ENCODE peak calls at places on chromosomes 3 and 15, in four cellular contexts. One of them, this sample, is unnamed. For H3K27me3, the result is how much of the 10 kb centered on the place peaks cover.

GRCh38 chr15:79339588-79340314 is 28.8 kb downstream of the TMED3 start:
- DNase-seq in SK-N-SH: peak
- DNase-seq in naive thymus-derived CD4-positive, alpha-beta T cell: no peak
- DNase-seq in breast epithelium: no peak
- DNase-seq in this sample: no peak

GRCh38 chr15:31251165-31251564 is 75.5 kb upstream of the KLF13 start:
- DNase-seq in SK-N-SH: no peak
- DNase-seq in naive thymus-derived CD4-positive, alpha-beta T cell: no peak
- DNase-seq in breast epithelium: no peak
- DNase-seq in this sample: no peak

GRCh38 chr15:61816856-61817255 is 243.4 kb downstream of the VPS13C start:
- DNase-seq in SK-N-SH: no peak
- DNase-seq in naive thymus-derived CD4-positive, alpha-beta T cell: no peak
- DNase-seq in breast epithelium: no peak
- DNase-seq in this sample: no peak

GRCh38 chr3:54433846-54434245 is 311.5 kb downstream of the CACNA2D3 start:
- DNase-seq in SK-N-SH: peak
- DNase-seq in naive thymus-derived CD4-positive, alpha-beta T cell: no peak
- DNase-seq in breast epithelium: no peak
- DNase-seq in this sample: peak

GRCh38 chr3:182937293-182938051 is 42.9 kb downstream of the DCUN1D1 start:
- DNase-seq in SK-N-SH: no peak
- DNase-seq in naive thymus-derived CD4-positive, alpha-beta T cell: no peak
- DNase-seq in breast epithelium: no peak
- DNase-seq in this sample: no peak

GRCh38 chr15:97745481-97746071 is 214.9 kb upstream of the ARRDC4 start:
- DNase-seq in SK-N-SH: peak
- DNase-seq in naive thymus-derived CD4-positive, alpha-beta T cell: peak
- DNase-seq in breast epithelium: no peak
- DNase-seq in this sample: peak

GRCh38 chr15:41562784-41563198 is 3.8 kb downstream of the TYRO3 start:
- DNase-seq in SK-N-SH: no peak
- DNase-seq in naive thymus-derived CD4-positive, alpha-beta T cell: no peak
- DNase-seq in breast epithelium: no peak
- DNase-seq in this sample: no peak

GRCh38 chr3:37171144-37171543 is 3.2 kb downstream of the LRRFIP2 start:
- DNase-seq in SK-N-SH: no peak
- DNase-seq in naive thymus-derived CD4-positive, alpha-beta T cell: no peak
- DNase-seq in breast epithelium: no peak
- DNase-seq in this sample: no peak

GRCh38 chr3:13650210-13651056 is 101.5 kb downstream of the FBLN2 start:
- DNase-seq in SK-N-SH: peak
- DNase-seq in naive thymus-derived CD4-positive, alpha-beta T cell: peak
- DNase-seq in breast epithelium: peak
- DNase-seq in this sample: peak

GRCh38 chr15:85725019-85725418 is 69.7 kb downstream of the KLHL25 start:
- DNase-seq in SK-N-SH: no peak
- DNase-seq in naive thymus-derived CD4-positive, alpha-beta T cell: no peak
- DNase-seq in breast epithelium: no peak
- DNase-seq in this sample: no peak

GRCh38 chr3:22399566-22399965 is 648.6 kb upstream of the ZNF385D start:
- DNase-seq in SK-N-SH: no peak
- DNase-seq in naive thymus-derived CD4-positive, alpha-beta T cell: no peak
- DNase-seq in breast epithelium: no peak
- DNase-seq in this sample: no peak

GRCh38 chr3:47610572-47610971 is 31.9 kb upstream of the CSPG5 start:
- DNase-seq in SK-N-SH: no peak
- DNase-seq in naive thymus-derived CD4-positive, alpha-beta T cell: no peak
- DNase-seq in breast epithelium: no peak
- DNase-seq in this sample: no peak

GRCh38 chr15:43465105-43465504 is 27.9 kb downstream of the TP53BP1 start:
- DNase-seq in SK-N-SH: no peak
- DNase-seq in naive thymus-derived CD4-positive, alpha-beta T cell: no peak
- DNase-seq in breast epithelium: no peak
- DNase-seq in this sample: no peak

GRCh38 chr3:45692866-45693265 is 3.7 kb downstream of the SACM1L start:
- DNase-seq in SK-N-SH: no peak
- DNase-seq in naive thymus-derived CD4-positive, alpha-beta T cell: no peak
- DNase-seq in breast epithelium: no peak
- DNase-seq in this sample: no peak

GRCh38 chr3:52428151-52429005 is 16.5 kb downstream of the SEMA3G start:
- DNase-seq in SK-N-SH: peak
- DNase-seq in naive thymus-derived CD4-positive, alpha-beta T cell: no peak
- DNase-seq in breast epithelium: peak
- DNase-seq in this sample: peak

GRCh38 chr15:40252141-40252437 is 13.2 kb downstream of the PAK6 start:
- DNase-seq in SK-N-SH: no peak
- DNase-seq in naive thymus-derived CD4-positive, alpha-beta T cell: no peak
- DNase-seq in breast epithelium: no peak
- DNase-seq in this sample: no peak

GRCh38 chr15:52093539-52094502 is 18.8 kb downstream of the BCL2L10 start:
- DNase-seq in SK-N-SH: no peak
- DNase-seq in naive thymus-derived CD4-positive, alpha-beta T cell: no peak
- DNase-seq in breast epithelium: peak
- DNase-seq in this sample: no peak

GRCh38 chr15:85543741-85544155 is 163.3 kb downstream of the AKAP13 start:
- DNase-seq in SK-N-SH: no peak
- DNase-seq in naive thymus-derived CD4-positive, alpha-beta T cell: no peak
- DNase-seq in breast epithelium: peak
- DNase-seq in this sample: peak

GRCh38 chr15:72358532-72359180 is 17.2 kb downstream of the HEXA start:
- DNase-seq in SK-N-SH: peak
- DNase-seq in naive thymus-derived CD4-positive, alpha-beta T cell: no peak
- DNase-seq in breast epithelium: peak
- DNase-seq in this sample: no peak

GRCh38 chr3:8776406-8776805 is 7.0 kb upstream of the OXTR start:
- DNase-seq in SK-N-SH: no peak
- DNase-seq in naive thymus-derived CD4-positive, alpha-beta T cell: no peak
- DNase-seq in breast epithelium: peak
- DNase-seq in this sample: no peak

GRCh38 chr15:55764398-55764797 is 21.4 kb upstream of the PRTG start:
- DNase-seq in SK-N-SH: no peak
- DNase-seq in naive thymus-derived CD4-positive, alpha-beta T cell: no peak
- DNase-seq in breast epithelium: no peak
- DNase-seq in this sample: no peak

GRCh38 chr15:85579957-85580694 is 199.7 kb downstream of the AKAP13 start:
- DNase-seq in SK-N-SH: no peak
- DNase-seq in naive thymus-derived CD4-positive, alpha-beta T cell: no peak
- DNase-seq in breast epithelium: no peak
- DNase-seq in this sample: no peak

GRCh38 chr15:64622410-64623260 is 152.8 kb downstream of the RBPMS2 start:
- DNase-seq in SK-N-SH: no peak
- DNase-seq in naive thymus-derived CD4-positive, alpha-beta T cell: peak
- DNase-seq in breast epithelium: no peak
- DNase-seq in this sample: no peak

GRCh38 chr3:13208706-13209295 is 135.6 kb upstream of the IQSEC1 start:
- DNase-seq in SK-N-SH: no peak
- DNase-seq in naive thymus-derived CD4-positive, alpha-beta T cell: no peak
- DNase-seq in breast epithelium: no peak
- DNase-seq in this sample: peak

GRCh38 chr3:191985691-191986090 is 524.7 kb downstream of the PYDC2 start:
- DNase-seq in SK-N-SH: no peak
- DNase-seq in naive thymus-derived CD4-positive, alpha-beta T cell: no peak
- DNase-seq in breast epithelium: no peak
- DNase-seq in this sample: no peak

GRCh38 chr3:197782230-197782629 is 8.8 kb upstream of the LRCH3 start:
- DNase-seq in SK-N-SH: no peak
- DNase-seq in naive thymus-derived CD4-positive, alpha-beta T cell: no peak
- DNase-seq in breast epithelium: no peak
- DNase-seq in this sample: no peak

GRCh38 chr3:104425416-104425815 is 941.3 kb upstream of the ALCAM start:
- DNase-seq in SK-N-SH: no peak
- DNase-seq in naive thymus-derived CD4-positive, alpha-beta T cell: no peak
- DNase-seq in breast epithelium: no peak
- DNase-seq in this sample: no peak

GRCh38 chr3:69386535-69387385 is 872 bp upstream of the FRMD4B start:
- DNase-seq in SK-N-SH: no peak
- DNase-seq in naive thymus-derived CD4-positive, alpha-beta T cell: no peak
- DNase-seq in breast epithelium: no peak
- DNase-seq in this sample: peak

GRCh38 chr3:9937839-9938238 is 4.2 kb downstream of the CRELD1 start:
- DNase-seq in SK-N-SH: no peak
- DNase-seq in naive thymus-derived CD4-positive, alpha-beta T cell: no peak
- DNase-seq in breast epithelium: no peak
- DNase-seq in this sample: no peak

GRCh38 chr3:99933971-99934750 is 116.5 kb downstream of the CMSS1 start:
- DNase-seq in SK-N-SH: no peak
- DNase-seq in naive thymus-derived CD4-positive, alpha-beta T cell: no peak
- DNase-seq in breast epithelium: no peak
- DNase-seq in this sample: no peak

GRCh38 chr15:93203036-93203435 is 114.0 kb upstream of the RGMA start:
- DNase-seq in SK-N-SH: no peak
- DNase-seq in naive thymus-derived CD4-positive, alpha-beta T cell: no peak
- DNase-seq in breast epithelium: no peak
- DNase-seq in this sample: no peak

GRCh38 chr3:195822131-195822696 is 10.5 kb upstream of the MUC4 start:
- DNase-seq in SK-N-SH: no peak
- DNase-seq in naive thymus-derived CD4-positive, alpha-beta T cell: no peak
- DNase-seq in breast epithelium: no peak
- DNase-seq in this sample: no peak

GRCh38 chr3:24523988-24524727 is 29.5 kb upstream of the THRB start:
- DNase-seq in SK-N-SH: no peak
- DNase-seq in naive thymus-derived CD4-positive, alpha-beta T cell: no peak
- DNase-seq in breast epithelium: no peak
- DNase-seq in this sample: no peak

GRCh38 chr15:60639502-60639901 is 160.6 kb upstream of the ICE2 start:
- DNase-seq in SK-N-SH: no peak
- DNase-seq in naive thymus-derived CD4-positive, alpha-beta T cell: no peak
- DNase-seq in breast epithelium: no peak
- DNase-seq in this sample: no peak

GRCh38 chr15:50418041-50418583 is 6.1 kb upstream of the USP8 start:
- DNase-seq in SK-N-SH: no peak
- DNase-seq in naive thymus-derived CD4-positive, alpha-beta T cell: no peak
- DNase-seq in breast epithelium: no peak
- DNase-seq in this sample: no peak

GRCh38 chr3:44845528-44846520 is 15.9 kb upstream of the TMEM42 start:
- DNase-seq in SK-N-SH: peak
- DNase-seq in naive thymus-derived CD4-positive, alpha-beta T cell: no peak
- DNase-seq in breast epithelium: no peak
- DNase-seq in this sample: no peak

GRCh38 chr3:62003833-62004232 is 369.5 kb downstream of the FEZF2 start:
- DNase-seq in SK-N-SH: no peak
- DNase-seq in naive thymus-derived CD4-positive, alpha-beta T cell: no peak
- DNase-seq in breast epithelium: no peak
- DNase-seq in this sample: no peak

GRCh38 chr15:32840481-32841245 is 122.9 kb downstream of the GREM1 start:
- DNase-seq in SK-N-SH: no peak
- DNase-seq in naive thymus-derived CD4-positive, alpha-beta T cell: no peak
- DNase-seq in breast epithelium: no peak
- DNase-seq in this sample: no peak

GRCh38 chr15:82058517-82059204 is 12.8 kb upstream of the MEX3B start:
- DNase-seq in SK-N-SH: no peak
- DNase-seq in naive thymus-derived CD4-positive, alpha-beta T cell: no peak
- DNase-seq in breast epithelium: no peak
- DNase-seq in this sample: peak
- H3K27me3 ChIP-seq in SK-N-SH: under half
- H3K27me3 ChIP-seq in naive thymus-derived CD4-positive, alpha-beta T cell: under half
- H3K27me3 ChIP-seq in breast epithelium: under half
- H3K27me3 ChIP-seq in this sample: under half

DNA sequence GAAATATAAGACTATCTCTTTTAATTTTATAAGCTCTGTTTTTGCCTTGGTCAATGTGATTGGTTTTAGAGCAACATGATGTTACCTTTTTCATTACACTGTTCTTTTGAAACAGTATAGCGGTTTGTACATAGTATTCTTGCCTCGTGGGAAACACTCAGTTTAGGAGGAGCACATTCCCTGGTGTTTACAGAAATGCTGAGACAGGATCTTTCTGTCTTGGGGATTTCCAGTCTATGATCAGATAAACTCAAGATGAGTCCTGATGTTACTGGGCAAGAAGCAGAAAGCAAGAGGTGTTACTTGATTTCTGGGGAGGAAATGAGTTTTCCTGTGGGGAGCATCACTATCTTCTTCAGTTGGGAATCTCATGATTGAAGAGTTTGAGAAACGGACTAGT is 2.5 kb downstream of the TMEM266 start:
- DNase-seq in SK-N-SH: no peak
- DNase-seq in naive thymus-derived CD4-positive, alpha-beta T cell: no peak
- DNase-seq in breast epithelium: no peak
- DNase-seq in this sample: no peak
- H3K27me3 ChIP-seq in SK-N-SH: under half
- H3K27me3 ChIP-seq in naive thymus-derived CD4-positive, alpha-beta T cell: under half
- H3K27me3 ChIP-seq in breast epithelium: under half
- H3K27me3 ChIP-seq in this sample: under half

GRCh38 chr15:90580541-90580940 is 50.8 kb downstream of the CRTC3 start:
- DNase-seq in SK-N-SH: no peak
- DNase-seq in naive thymus-derived CD4-positive, alpha-beta T cell: no peak
- DNase-seq in breast epithelium: no peak
- DNase-seq in this sample: no peak
- H3K27me3 ChIP-seq in SK-N-SH: under half
- H3K27me3 ChIP-seq in naive thymus-derived CD4-positive, alpha-beta T cell: under half
- H3K27me3 ChIP-seq in breast epithelium: under half
- H3K27me3 ChIP-seq in this sample: under half

GRCh38 chr3:122966045-122966444 is 61.5 kb downstream of the SEMA5B start:
- DNase-seq in SK-N-SH: no peak
- DNase-seq in naive thymus-derived CD4-positive, alpha-beta T cell: no peak
- DNase-seq in breast epithelium: no peak
- DNase-seq in this sample: no peak
- H3K27me3 ChIP-seq in SK-N-SH: under half
- H3K27me3 ChIP-seq in naive thymus-derived CD4-positive, alpha-beta T cell: under half
- H3K27me3 ChIP-seq in breast epithelium: under half
- H3K27me3 ChIP-seq in this sample: under half

GRCh38 chr3:137764001-137764433 is at the start of gene SOX14:
- DNase-seq in SK-N-SH: peak
- DNase-seq in naive thymus-derived CD4-positive, alpha-beta T cell: no peak
- DNase-seq in breast epithelium: no peak
- DNase-seq in this sample: peak

GRCh38 chr3:137762674-137763593 is 1.2 kb upstream of the SOX14 start:
- DNase-seq in SK-N-SH: peak
- DNase-seq in naive thymus-derived CD4-positive, alpha-beta T cell: no peak
- DNase-seq in breast epithelium: no peak
- DNase-seq in this sample: peak

GRCh38 chr3:137761563-137762503 is 2.3 kb upstream of the SOX14 start:
- DNase-seq in SK-N-SH: peak
- DNase-seq in naive thymus-derived CD4-positive, alpha-beta T cell: no peak
- DNase-seq in breast epithelium: no peak
- DNase-seq in this sample: peak

GRCh38 chr3:137764563-137765309 is 621 bp downstream of the SOX14 start:
- DNase-seq in SK-N-SH: peak
- DNase-seq in naive thymus-derived CD4-positive, alpha-beta T cell: no peak
- DNase-seq in breast epithelium: no peak
- DNase-seq in this sample: peak

DNA sequence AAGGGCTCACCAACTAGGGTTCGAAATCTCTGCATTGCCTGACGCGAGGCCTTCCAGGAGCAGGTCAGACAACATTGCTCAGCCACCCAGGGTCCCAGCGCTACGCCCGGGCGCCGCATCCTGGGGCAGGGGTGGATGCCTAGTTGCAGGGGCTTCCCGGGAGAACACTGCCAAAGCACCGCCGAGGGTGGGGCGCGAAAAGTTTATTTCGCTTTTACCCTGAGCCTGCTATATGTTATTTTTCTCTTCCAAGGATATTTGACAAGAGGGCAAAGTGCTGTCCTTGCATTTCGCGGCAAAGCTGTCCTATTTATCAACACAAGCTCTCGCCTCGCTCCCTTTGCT is 549 bp upstream of the SOX14 start:
- DNase-seq in SK-N-SH: peak
- DNase-seq in naive thymus-derived CD4-positive, alpha-beta T cell: no peak
- DNase-seq in breast epithelium: no peak
- DNase-seq in this sample: peak
- H3K27me3 ChIP-seq in SK-N-SH: half or more
- H3K27me3 ChIP-seq in naive thymus-derived CD4-positive, alpha-beta T cell: under half
- H3K27me3 ChIP-seq in breast epithelium: half or more
- H3K27me3 ChIP-seq in this sample: half or more

GRCh38 chr3:155197786-155198185 is 95.7 kb downstream of the STRIT1 start:
- DNase-seq in SK-N-SH: no peak
- DNase-seq in naive thymus-derived CD4-positive, alpha-beta T cell: no peak
- DNase-seq in breast epithelium: no peak
- DNase-seq in this sample: no peak
- H3K27me3 ChIP-seq in SK-N-SH: under half
- H3K27me3 ChIP-seq in naive thymus-derived CD4-positive, alpha-beta T cell: under half
- H3K27me3 ChIP-seq in breast epithelium: under half
- H3K27me3 ChIP-seq in this sample: under half

This sample was measured in H7.